ENCODE peak calls at places on chromosomes 2 and 18, in seven cellular contexts. R is psoas muscle, Y is H7, U is kidney, D is fibroblast of the aortic adventitia, P is heart right ventricle, Q is esophagus squamous epithelium. L is an unnamed sample.

GRCh38 chr2:211251016-211251415 is 694.6 kb downstream of the CPS1 start:
- DNase-seq in P (no peak), R (no peak), D (no peak), Q (no peak), U (no peak), Y (peak), L (no peak)

GRCh38 chr2:101299601-101300000 is 8.9 kb downstream of the RNF149 start:
- DNase-seq in P (no peak), D (no peak), Y (no peak), U (no peak), R (no peak), Q (no peak), L (no peak)

GRCh38 chr2:232882505-232883115 is 12.5 kb downstream of the SNORC start:
- DNase-seq in Q (no peak), R (no peak), Y (no peak), P (no peak), D (no peak), U (no peak), L (no peak)

GRCh38 chr2:113225505-113226259 is 51.9 kb downstream of the PSD4 start:
- DNase-seq in R (no peak), Q (no peak), Y (peak), P (no peak), D (no peak), U (peak), L (peak)

GRCh38 chr2:26504002-26504401 is 26.1 kb upstream of the OTOF start:
- DNase-seq in D (no peak), Y (no peak), R (peak), Q (no peak), U (peak), P (no peak), L (no peak)

GRCh38 chr2:134146620-134147019 is 107.3 kb upstream of the MGAT5 start:
- DNase-seq in Y (peak), P (no peak), Q (no peak), D (peak), R (no peak), U (no peak), L (no peak)

GRCh38 chr2:176508984-176509383 is 239.7 kb downstream of the MTX2 start:
- DNase-seq in Y (no peak), P (no peak), D (no peak), R (no peak), Q (no peak), U (no peak), L (no peak)

GRCh38 chr18:36580874-36581750 is 247.7 kb downstream of the TPGS2 start:
- DNase-seq in U (no peak), D (peak), P (no peak), Y (no peak), R (no peak), Q (no peak), L (no peak)

GRCh38 chr2:28580078-28580477 is 84.2 kb downstream of the PLB1 start:
- DNase-seq in Q (no peak), R (no peak), Y (no peak), D (no peak), P (no peak), U (no peak), L (no peak)

GRCh38 chr2:53594586-53594918 is 173.1 kb upstream of the CHAC2 start:
- DNase-seq in Y (no peak), P (no peak), R (no peak), U (no peak), Q (no peak), D (no peak), L (no peak)

GRCh38 chr2:213119061-213119809 is 32.2 kb downstream of the IKZF2 start:
- DNase-seq in P (no peak), R (no peak), D (peak), Y (no peak), Q (no peak), U (no peak), L (no peak)

GRCh38 chr2:238119756-238120462 is 18.6 kb upstream of the KLHL30 start:
- DNase-seq in R (peak), D (no peak), Q (no peak), U (peak), Y (no peak), P (no peak), L (no peak)

GRCh38 chr2:231663458-231664290 is 44.7 kb upstream of the PTMA start:
- DNase-seq in Y (peak), Q (no peak), R (no peak), U (no peak), P (no peak), D (no peak), L (no peak)

GRCh38 chr2:95043300-95043786 is 17.8 kb downstream of the MAL start:
- DNase-seq in P (peak), Q (no peak), Y (peak), R (peak), D (peak), U (peak), L (peak)

GRCh38 chr2:24459224-24459799 is 31.7 kb upstream of the NCOA1 start:
- DNase-seq in P (no peak), Y (no peak), R (peak), U (no peak), D (no peak), Q (no peak), L (no peak)

GRCh38 chr2:151947524-151948165 is 119.4 kb upstream of the ARL5A start:
- DNase-seq in U (no peak), R (peak), Q (no peak), P (no peak), D (peak), Y (no peak), L (peak)

GRCh38 chr2:202444000-202444399 is 67.9 kb downstream of the BMPR2 start:
- DNase-seq in Q (no peak), R (no peak), D (no peak), U (no peak), P (no peak), Y (no peak), L (no peak)

GRCh38 chr2:132544045-132544630 is 125.9 kb downstream of the LYPD1 start:
- DNase-seq in D (no peak), U (no peak), P (no peak), Q (no peak), Y (no peak), R (no peak), L (no peak)

GRCh38 chr2:128315829-128316776 is 2.6 kb downstream of the HS6ST1 start:
- DNase-seq in R (peak), P (peak), D (peak), Q (no peak), U (peak), Y (peak), L (peak)
- H3K4me3 ChIP-seq in R (peak), P (peak), D (peak), Q (peak), U (peak), Y (peak), L (peak)

DNA sequence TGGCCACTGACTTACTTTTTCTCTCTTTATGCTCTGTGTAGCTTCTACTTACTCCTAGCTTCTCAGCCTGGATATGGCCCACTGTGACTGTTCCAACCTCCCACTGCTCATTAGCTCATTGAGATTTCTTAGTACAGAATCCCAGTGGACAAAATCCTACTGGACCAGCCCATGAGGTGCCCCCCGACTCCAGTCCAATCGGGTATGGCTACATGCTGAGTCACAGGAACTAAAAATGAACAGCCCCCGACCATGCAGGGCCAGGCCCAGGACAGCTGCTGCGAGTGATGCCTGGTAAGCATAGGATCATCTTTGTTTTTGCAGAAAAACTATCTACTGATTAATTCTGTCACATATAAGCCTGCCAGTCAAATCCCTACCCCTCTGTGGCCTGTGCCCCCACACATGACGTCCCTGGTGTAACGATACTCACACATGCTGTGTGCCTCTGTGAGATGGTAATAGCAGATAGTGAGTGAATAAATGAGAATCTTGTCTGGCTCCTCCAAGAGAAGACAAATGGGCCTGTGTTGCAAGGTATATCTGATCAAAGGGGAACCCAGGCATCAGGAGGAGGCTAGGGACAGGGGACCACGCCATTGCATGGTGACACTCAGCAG is 85.9 kb upstream of the KLF7 start:
- DNase-seq in Q (no peak), R (no peak), D (no peak), P (no peak), Y (no peak), U (no peak), L (no peak)
- H3K4me3 ChIP-seq in Q (no peak), R (no peak), D (no peak), P (no peak), Y (no peak), U (no peak), L (no peak)

GRCh38 chr2:168915433-168916328 is 14.6 kb downstream of the G6PC2 start:
- DNase-seq in P (no peak), Y (no peak), R (no peak), D (no peak), Q (no peak), U (no peak), L (no peak)

GRCh38 chr2:168913495-168913894 is 12.4 kb downstream of the G6PC2 start:
- DNase-seq in D (no peak), R (no peak), Y (no peak), P (no peak), U (no peak), Q (no peak), L (no peak)

GRCh38 chr2:168910330-168910729 is 9.2 kb downstream of the G6PC2 start:
- DNase-seq in R (no peak), D (no peak), U (no peak), Y (no peak), P (no peak), Q (no peak), L (no peak)

GRCh38 chr2:168912466-168913170 is 11.5 kb downstream of the G6PC2 start:
- DNase-seq in U (peak), D (peak), R (peak), Q (no peak), P (no peak), Y (peak), L (peak)

GRCh38 chr2:168913171-168913484 is 12.0 kb downstream of the G6PC2 start:
- DNase-seq in Y (no peak), D (no peak), P (no peak), U (no peak), R (no peak), Q (no peak), L (no peak)
- H3K4me3 ChIP-seq in Y (peak), D (peak), P (peak), U (peak), R (peak), Q (no peak), L (peak)

GRCh38 chr2:98823196-98824166 is 92.5 kb upstream of the MGAT4A start:
- DNase-seq in P (no peak), U (peak), Y (peak), D (no peak), R (no peak), Q (no peak), L (no peak)
- H3K4me3 ChIP-seq in P (peak), U (peak), Y (peak), D (no peak), R (peak), Q (peak), L (peak)

DNA sequence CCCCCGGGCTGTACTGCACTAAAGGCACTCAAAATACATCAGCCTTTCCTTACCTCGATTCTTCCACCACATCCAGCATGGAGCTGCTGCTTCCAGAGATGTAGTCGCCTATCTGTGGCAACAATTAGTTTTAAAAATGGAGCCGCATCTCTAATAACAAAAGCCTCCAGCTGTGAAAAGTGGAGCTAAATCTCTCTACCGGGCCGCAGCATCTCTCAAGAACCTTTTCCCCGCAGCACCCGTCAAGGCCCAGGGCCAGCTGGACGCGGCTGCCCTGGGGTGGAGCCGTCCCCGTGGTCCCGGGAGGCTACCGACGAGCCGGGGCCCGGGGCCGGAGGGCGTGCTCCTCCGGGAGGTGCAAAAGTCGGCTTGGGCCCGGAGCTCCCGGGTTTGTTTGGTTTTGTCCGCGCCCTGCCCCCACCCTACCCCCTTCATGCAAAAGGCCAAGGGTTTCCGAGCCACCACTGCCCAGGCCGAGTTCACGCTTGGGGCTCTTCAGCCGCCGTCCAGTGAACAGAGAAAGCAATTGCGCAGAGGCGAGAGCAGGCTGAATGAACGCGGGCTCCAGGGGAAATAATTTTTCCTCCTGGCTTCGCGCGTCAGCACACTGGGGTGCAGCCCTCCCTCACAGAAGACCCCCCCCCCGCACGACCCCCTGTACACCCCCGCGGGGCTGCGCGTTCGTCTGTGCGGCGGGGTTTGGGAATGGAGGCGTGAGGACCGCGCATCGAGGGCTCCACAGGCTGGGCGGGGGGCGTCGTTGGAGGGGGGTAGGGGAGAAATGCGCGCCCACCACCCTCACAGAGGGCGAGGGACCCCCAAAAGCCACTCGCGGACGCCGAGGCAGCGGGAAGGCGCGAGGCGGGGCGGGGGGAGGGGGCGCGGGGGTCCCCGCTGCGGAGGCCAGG is 554 bp upstream of the GREB1L start:
- DNase-seq in D (no peak), R (peak), Y (peak), U (no peak), Q (no peak), P (peak), L (peak)
- H3K4me3 ChIP-seq in D (peak), R (peak), Y (peak), U (no peak), Q (peak), P (peak), L (peak)

GRCh38 chr2:236979664-236980063 is 106.0 kb upstream of the COPS8 start:
- DNase-seq in R (no peak), U (no peak), Q (no peak), D (no peak), P (no peak), Y (no peak), L (no peak)
- H3K4me3 ChIP-seq in R (no peak), U (no peak), Q (no peak), D (no peak), P (no peak), Y (no peak), L (no peak)

GRCh38 chr2:229714736-229715541 is 584 bp upstream of the DNER start:
- DNase-seq in D (peak), P (peak), Y (peak), R (peak), U (peak), Q (no peak), L (peak)
- H3K4me3 ChIP-seq in D (peak), P (peak), Y (peak), R (peak), U (no peak), Q (peak), L (peak)